ENCODE peak calls at places on chromosomes 4 and X, in six cellular contexts. G is cardiac muscle cell, L is GM06990, X is bronchial epithelial cell, Y is GM13976, I is upper lobe of right lung. R is an unnamed sample.

GRCh38 chr4:184968784-184969201 is 49.5 kb upstream of the HELT start:
- DNase-seq in Y (no peak), G (no peak), X (peak; percentile 60), I (peak; percentile 88), L (no peak), R (no peak)

GRCh38 chr4:101706535-101707057 is 83.9 kb upstream of the BANK1 start:
- DNase-seq in Y (no peak), X (no peak), I (no peak), L (no peak), G (no peak), R (no peak)

GRCh38 chrX:13658602-13659001 is 5.7 kb downstream of the TCEANC start:
- DNase-seq in L (no peak), X (peak; percentile 50), I (no peak), G (peak; percentile 69), Y (peak; percentile 38), R (peak; percentile 22)

GRCh38 chr4:104447346-104447745 is 47.3 kb downstream of the CXXC4 start:
- DNase-seq in X (no peak), G (no peak), I (no peak), L (no peak), Y (no peak), R (no peak)

GRCh38 chr4:110666030-110666429 is 43.2 kb upstream of the PITX2 start:
- DNase-seq in Y (no peak), L (no peak), G (no peak), X (no peak), I (no peak), R (no peak)

GRCh38 chr4:149964001-149964400 is 114.2 kb upstream of the DCLK2 start:
- DNase-seq in X (peak; percentile 11), G (no peak), L (no peak), Y (no peak), I (no peak), R (no peak)

GRCh38 chr4:156971623-156972369 is at the start of gene PDGFC:
- DNase-seq in Y (peak; percentile 47), G (peak; percentile 88), I (peak; percentile 95), L (peak; percentile 10), X (no peak), R (peak; percentile 32)

GRCh38 chr4:8891646-8892555 is 20.3 kb upstream of the HMX1 start:
- DNase-seq in Y (no peak), I (no peak), X (no peak), L (no peak), G (no peak), R (no peak)

GRCh38 chr4:8847331-8847730 is 24.3 kb downstream of the HMX1 start:
- DNase-seq in L (no peak), G (no peak), I (peak; percentile 53), Y (no peak), X (no peak), R (no peak)

GRCh38 chrX:88170528-88170927 is 576.5 kb upstream of the CPXCR1 start:
- DNase-seq in G (no peak), I (no peak), L (no peak), X (no peak), Y (no peak), R (no peak)

GRCh38 chr4:39514888-39515401 is 12.3 kb downstream of the UGDH start:
- DNase-seq in L (no peak), I (peak; percentile 72), Y (no peak), G (no peak), X (peak; percentile 90), R (no peak)

GRCh38 chr4:147853706-147854105 is 121.8 kb downstream of the ARHGAP10 start:
- DNase-seq in I (no peak), L (no peak), Y (no peak), G (no peak), X (no peak), R (no peak)

GRCh38 chrX:111020283-111020682 is 75.7 kb upstream of the PAK3 start:
- DNase-seq in X (no peak), G (no peak), L (no peak), Y (no peak), I (no peak), R (no peak)

GRCh38 chrX:50103866-50104566 is 96.8 kb downstream of the AKAP4 start:
- DNase-seq in X (no peak), Y (no peak), G (no peak), L (no peak), I (no peak), R (no peak)

GRCh38 chr4:1462009-1462767 is 55.9 kb upstream of the NKX1-1 start:
- DNase-seq in I (peak; percentile 52), X (no peak), Y (no peak), G (no peak), L (no peak), R (no peak)

GRCh38 chr4:175703956-175704600 is 108.0 kb downstream of the GPM6A start:
- DNase-seq in G (no peak), I (no peak), Y (no peak), L (no peak), X (no peak), R (no peak)

GRCh38 chr4:61553562-61554125 is 353.5 kb downstream of the ADGRL3 start:
- DNase-seq in L (no peak), Y (no peak), X (no peak), G (no peak), I (no peak), R (no peak)

GRCh38 chr4:110631582-110632505 is 9.0 kb upstream of the PITX2 start:
- DNase-seq in L (peak; percentile 62), I (peak; percentile 84), Y (peak; percentile 84), X (peak; percentile 58), G (peak; percentile 91), R (peak; percentile 81)

GRCh38 chrX:103571726-103572125 is 13.6 kb upstream of the TCEAL4 start:
- DNase-seq in I (no peak), G (no peak), Y (no peak), X (no peak), L (no peak), R (no peak)

GRCh38 chr4:26141916-26142638 is 178.7 kb upstream of the RBPJ start:
- DNase-seq in X (no peak), G (no peak), Y (no peak), I (no peak), L (no peak), R (no peak)

GRCh38 chr4:86261634-86262033 is 98.2 kb downstream of the MAPK10 start:
- DNase-seq in G (no peak), X (no peak), L (no peak), I (no peak), Y (no peak), R (no peak)

GRCh38 chr4:41406051-41406516 is 131.9 kb upstream of the LIMCH1 start:
- DNase-seq in G (no peak), Y (no peak), I (no peak), X (peak; percentile 16), L (no peak), R (no peak)

GRCh38 chrX:68989456-68989855 is 160.6 kb downstream of the EFNB1 start:
- DNase-seq in I (no peak), X (no peak), Y (no peak), G (peak; percentile 1), L (no peak), R (no peak)

GRCh38 chr4:123299212-123299651 is 97.4 kb upstream of the SPRY1 start:
- DNase-seq in L (no peak), I (no peak), X (peak; percentile 83), G (no peak), Y (no peak), R (no peak)

GRCh38 chrX:2345562-2345961 is 155.2 kb downstream of the DHRSX start:
- DNase-seq in L (no peak), Y (no peak), X (no peak), I (no peak), G (no peak), R (no peak)

GRCh38 chrX:374566-374965 is 12.1 kb downstream of the PPP2R3B start:
- DNase-seq in I (no peak), L (no peak), X (no peak), G (no peak), Y (no peak), R (no peak)

GRCh38 chr4:8850830-8851188 is 20.8 kb downstream of the HMX1 start:
- DNase-seq in Y (no peak), G (no peak), I (no peak), L (no peak), X (no peak), R (no peak)

GRCh38 chrX:34300871-34301270 is 168.8 kb upstream of the FAM47A start:
- DNase-seq in Y (peak; percentile 7), I (no peak), X (peak; percentile 57), L (no peak), G (peak; percentile 74), R (peak; percentile 4)

GRCh38 chr4:124121511-124121934 is 591.0 kb downstream of the ANKRD50 start:
- DNase-seq in X (peak; percentile 69), G (no peak), Y (no peak), I (no peak), L (no peak), R (no peak)

GRCh38 chr4:4838602-4839470 is 20.6 kb upstream of the MSX1 start:
- DNase-seq in Y (no peak), X (no peak), G (no peak), L (no peak), I (peak; percentile 36), R (no peak)

GRCh38 chr4:83855044-83855443 is 319.1 kb downstream of the GPAT3 start:
- DNase-seq in Y (no peak), I (no peak), L (no peak), X (peak; percentile 95), G (no peak), R (no peak)

GRCh38 chr4:27684501-27685077 is 823.9 kb downstream of the STIM2 start:
- DNase-seq in G (peak; percentile 81), Y (no peak), X (peak; percentile 64), I (peak; percentile 56), L (no peak), R (no peak)

GRCh38 chr4:85929926-85930325 is 429.9 kb downstream of the MAPK10 start:
- DNase-seq in I (peak; percentile 75), X (no peak), Y (no peak), L (no peak), G (peak; percentile 23), R (no peak)

GRCh38 chr4:145936142-145937020 is 2.2 kb downstream of the ZNF827 start:
- DNase-seq in Y (peak; percentile 84), G (peak; percentile 92), L (peak; percentile 83), X (peak; percentile 55), I (peak; percentile 87), R (peak; percentile 81)
- TF ChIP-seq CTCF in Y (no peak), G (peak; percentile 32), L (peak; percentile 21), X (peak; percentile 0), I (peak; percentile 34), R (peak; percentile 2)

DNA sequence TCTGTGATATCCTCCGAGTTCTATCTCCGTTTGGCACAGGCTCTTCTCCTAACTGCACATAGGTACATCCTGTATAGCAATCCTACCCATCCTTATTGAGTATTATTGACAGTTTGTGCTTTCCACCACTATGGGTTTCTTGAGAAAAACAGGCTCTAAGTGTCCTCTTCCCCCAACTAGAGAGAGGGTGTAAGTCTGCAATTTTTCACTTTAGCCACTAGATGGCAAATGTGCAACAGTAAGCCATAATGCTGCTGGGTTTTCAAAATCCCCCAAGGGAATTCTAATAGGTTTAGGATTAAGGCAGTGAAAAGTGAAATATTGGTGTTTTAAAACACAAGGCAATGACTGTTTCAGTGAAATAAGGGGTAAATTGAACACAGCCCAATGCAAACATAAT is 239.1 kb upstream of the HTR2C start:
- DNase-seq in Y (peak; percentile 6), I (no peak), L (no peak), X (peak; percentile 30), G (peak; percentile 61), R (peak; percentile 4)
- TF ChIP-seq CTCF in Y (peak; percentile 23), I (peak; percentile 53), L (peak; percentile 85), X (peak; percentile 51), G (peak; percentile 69), R (peak; percentile 42)

GRCh38 chrX:129233791-129234190 is 289.5 kb downstream of the SMARCA1 start:
- DNase-seq in L (no peak), G (no peak), X (peak; percentile 7), I (no peak), Y (no peak), R (no peak)
- TF ChIP-seq CTCF in L (no peak), G (no peak), X (no peak), I (no peak), Y (no peak), R (no peak)

GRCh38 chr4:62927574-62927973 is 1481.7 kb downstream of the TECRL start:
- DNase-seq in X (no peak), Y (no peak), I (no peak), L (no peak), G (no peak), R (no peak)
- TF ChIP-seq CTCF in X (no peak), Y (no peak), I (no peak), L (no peak), G (no peak), R (no peak)